ENCODE peak calls at places on chromosomes 3 and 15, in four cellular contexts. I, T, N and C are unnamed samples.

GRCh38 chr3:134485075-134485536 is 679 bp downstream of the ANAPC13 start:
- DNase-seq in I (no peak), T (peak), N (peak), C (peak)

GRCh38 chr15:63473999-63474809 is 30.2 kb upstream of the USP3 start:
- DNase-seq in I (peak), T (peak), N (peak), C (peak)

GRCh38 chr3:108301695-108302404 is 5.5 kb downstream of the HHLA2 start:
- DNase-seq in I (no peak), T (no peak), N (peak), C (no peak)

GRCh38 chr3:178385280-178385952 is 150.8 kb upstream of the KCNMB2 start:
- DNase-seq in I (peak), T (no peak), N (peak), C (peak)

GRCh38 chr3:197202694-197203093 is 95.7 kb downstream of the DLG1 start:
- DNase-seq in I (no peak), T (no peak), N (no peak), C (no peak)

GRCh38 chr15:70376929-70377691 is 279.4 kb upstream of the TLE3 start:
- DNase-seq in I (peak), T (peak), N (peak), C (peak)

GRCh38 chr3:45994661-45995369 is 809 bp downstream of the FYCO1 start:
- DNase-seq in I (no peak), T (peak), N (peak), C (no peak)

GRCh38 chr3:131470377-131470776 is 32.4 kb downstream of the MRPL3 start:
- DNase-seq in I (no peak), T (no peak), N (no peak), C (no peak)

GRCh38 chr15:72751751-72752455 is 31.7 kb downstream of the ADPGK start:
- DNase-seq in I (peak), T (no peak), N (peak), C (no peak)

GRCh38 chr3:87848003-87848402 is 210.8 kb downstream of the CGGBP1 start:
- DNase-seq in I (no peak), T (no peak), N (no peak), C (no peak)

GRCh38 chr3:169812844-169813677 is at the start of the genes LRRC34 and LRRIQ4:
- DNase-seq in I (peak), T (peak), N (peak), C (peak)

GRCh38 chr15:42994546-42994945 is 74.0 kb upstream of the TTBK2 start:
- DNase-seq in I (peak), T (no peak), N (peak), C (peak)

GRCh38 chr15:56844892-56845291 is 73.6 kb upstream of the TCF12 start:
- DNase-seq in I (no peak), T (no peak), N (no peak), C (no peak)

GRCh38 chr3:73614385-73614784 is 10.4 kb downstream of the PDZRN3 start:
- DNase-seq in I (peak), T (peak), N (peak), C (peak)

GRCh38 chr15:67945951-67946700 is 106.3 kb upstream of the RNU6-1 start:
- DNase-seq in I (peak), T (no peak), N (no peak), C (peak)

GRCh38 chr3:71172951-71173350 is 410.6 kb downstream of the FOXP1 start:
- DNase-seq in I (peak), T (no peak), N (peak), C (peak)

GRCh38 chr3:149163066-149163465 is 33.6 kb downstream of the HPS3 start:
- DNase-seq in I (no peak), T (no peak), N (no peak), C (no peak)

GRCh38 chr3:29426302-29427226 is 145.7 kb downstream of the RBMS3 start:
- DNase-seq in I (no peak), T (no peak), N (no peak), C (no peak)

GRCh38 chr3:100352296-100353178 is 18.0 kb downstream of the NIT2 start:
- DNase-seq in I (no peak), T (no peak), N (no peak), C (no peak)
- H3K4me3 ChIP-seq in I (no peak), T (no peak), N (no peak), C (no peak)

GRCh38 chr15:93253656-93254055 is 164.6 kb upstream of the RGMA start:
- DNase-seq in I (no peak), T (no peak), N (no peak), C (no peak)

GRCh38 chr15:93250212-93250611 is 161.2 kb upstream of the RGMA start:
- DNase-seq in I (no peak), T (no peak), N (no peak), C (no peak)

GRCh38 chr15:93250905-93251304 is 161.9 kb upstream of the RGMA start:
- DNase-seq in I (no peak), T (no peak), N (no peak), C (no peak)

GRCh38 chr15:93249599-93249998 is 160.6 kb upstream of the RGMA start:
- DNase-seq in I (no peak), T (no peak), N (no peak), C (no peak)

DNA sequence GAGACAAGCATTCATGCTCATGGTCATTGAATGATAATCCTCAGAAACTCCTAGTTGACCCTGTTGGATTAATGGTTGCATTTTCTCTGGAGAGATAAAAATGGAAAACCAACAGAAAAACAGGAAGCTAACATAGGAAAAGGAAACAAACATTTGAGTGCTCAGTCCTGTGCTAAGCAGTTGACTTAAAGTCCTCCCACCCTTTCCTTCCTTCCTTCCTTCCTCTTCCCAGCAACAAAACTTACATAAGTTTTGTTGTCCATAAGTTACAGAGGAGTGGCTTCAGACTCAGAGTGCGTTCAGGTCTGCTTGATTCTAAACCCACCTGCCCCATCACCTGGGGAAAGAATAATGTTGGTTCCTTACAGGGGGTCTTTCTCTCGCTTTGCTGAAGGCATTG is 163.8 kb upstream of the RGMA start:
- DNase-seq in I (no peak), T (no peak), N (no peak), C (no peak)
- H3K4me3 ChIP-seq in I (no peak), T (no peak), N (no peak), C (no peak)

GRCh38 chr3:102179321-102180290 is 255.2 kb upstream of the ZPLD1 start:
- DNase-seq in I (peak), T (no peak), N (peak), C (no peak)
- H3K4me3 ChIP-seq in I (no peak), T (no peak), N (no peak), C (no peak)

DNA sequence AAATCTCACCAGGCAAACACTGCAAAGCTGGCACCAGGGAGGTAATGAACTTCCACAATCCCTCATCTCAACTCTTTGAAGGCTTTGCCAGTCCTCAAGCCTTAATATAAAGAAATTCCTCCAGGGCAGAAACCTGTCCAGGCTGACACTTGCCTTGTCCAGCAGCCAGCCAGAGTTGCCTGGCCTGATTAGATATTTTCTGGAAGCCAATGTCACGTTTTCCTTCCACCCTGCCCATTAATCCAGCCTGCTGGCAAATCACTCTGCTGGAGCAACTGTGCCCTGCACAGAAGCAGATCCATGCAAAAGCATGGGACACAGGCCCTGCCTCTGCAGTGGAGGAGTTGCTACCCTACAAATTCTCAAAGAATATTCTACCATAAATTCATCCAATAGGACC is 56.5 kb downstream of the HEG1 start:
- DNase-seq in I (no peak), T (no peak), N (no peak), C (no peak)
- H3K4me3 ChIP-seq in I (no peak), T (no peak), N (no peak), C (no peak)

GRCh38 chr15:60001642-60002527 is 2.2 kb upstream of the FOXB1 start:
- DNase-seq in I (no peak), T (no peak), N (no peak), C (no peak)
- H3K4me3 ChIP-seq in I (no peak), T (no peak), N (no peak), C (no peak)

GRCh38 chr3:114213669-114214541 is 23.5 kb downstream of the ZNF80 start:
- DNase-seq in I (peak), T (peak), N (peak), C (peak)
- H3K4me3 ChIP-seq in I (peak), T (peak), N (peak), C (peak)

DNA sequence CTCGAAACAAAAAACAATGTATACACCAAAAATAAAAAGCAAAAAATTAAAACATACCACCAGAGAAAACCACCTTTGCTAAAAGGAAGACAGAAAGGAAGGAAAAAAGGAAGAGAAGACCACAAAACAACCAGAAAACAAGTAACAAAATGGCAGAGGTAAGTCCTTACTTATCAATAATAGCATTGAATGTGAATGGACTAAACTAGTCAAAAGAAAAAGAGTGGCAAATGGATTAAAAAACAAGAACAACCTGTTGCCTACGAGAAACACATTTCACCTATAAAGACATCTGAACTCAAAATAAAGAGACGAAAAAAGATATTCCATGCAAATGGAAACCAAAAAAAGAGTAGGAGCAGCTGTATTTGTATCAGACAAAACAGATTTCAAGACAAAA is 22.2 kb downstream of the PDCD10 start:
- DNase-seq in I (no peak), T (no peak), N (no peak), C (no peak)
- H3K4me3 ChIP-seq in I (no peak), T (no peak), N (no peak), C (no peak)

GRCh38 chr3:34483290-34483887 is 685.0 kb downstream of the PDCD6IP start:
- DNase-seq in I (peak), T (no peak), N (peak), C (no peak)
- H3K4me3 ChIP-seq in I (no peak), T (no peak), N (no peak), C (no peak)

GRCh38 chr15:92914768-92915221 is 14.7 kb downstream of the CHD2 start:
- DNase-seq in I (no peak), T (no peak), N (peak), C (no peak)

GRCh38 chr15:92915766-92916435 is 15.8 kb downstream of the CHD2 start:
- DNase-seq in I (peak), T (no peak), N (no peak), C (no peak)

GRCh38 chr15:92921215-92922131 is 21.3 kb downstream of the CHD2 start:
- DNase-seq in I (peak), T (no peak), N (peak), C (peak)

GRCh38 chr15:92920595-92921169 is 20.6 kb downstream of the CHD2 start:
- DNase-seq in I (no peak), T (no peak), N (no peak), C (no peak)

DNA sequence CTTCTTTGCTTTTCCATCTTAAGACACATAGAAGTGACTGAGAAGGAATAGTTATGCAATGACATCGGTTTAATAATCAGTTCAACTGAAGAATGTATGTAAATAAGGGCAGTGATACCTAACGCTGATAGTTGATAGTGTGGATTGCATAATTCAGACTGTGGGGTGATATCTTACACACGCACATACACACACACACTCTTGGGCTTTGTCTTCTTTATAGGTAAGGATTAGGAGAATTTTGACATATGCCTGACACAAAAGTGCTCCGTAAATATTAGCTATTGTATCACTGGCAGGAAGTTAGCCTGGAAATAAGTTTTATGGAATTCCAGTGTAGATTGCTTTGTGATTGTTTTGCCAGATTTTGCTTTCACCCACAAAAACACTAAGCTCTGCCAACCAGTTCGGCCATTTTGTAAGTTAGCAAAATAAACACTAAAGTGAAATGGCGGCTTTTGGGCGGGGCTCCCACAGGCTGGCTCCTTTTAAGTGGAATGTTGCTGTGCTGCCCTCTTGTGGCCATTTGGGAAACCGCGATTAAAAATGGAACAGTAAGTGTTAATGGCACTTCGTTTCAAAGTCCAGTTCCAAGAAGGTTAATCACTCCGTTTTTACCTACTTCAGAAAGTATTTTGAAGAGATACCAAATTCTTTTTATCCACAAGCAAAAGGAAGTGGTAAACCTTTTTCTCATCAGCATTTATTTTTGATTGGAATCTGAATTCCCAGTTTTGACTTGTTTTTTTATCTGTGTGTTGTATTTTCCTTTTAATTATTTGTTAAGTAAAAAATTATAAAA is 17.7 kb downstream of the CHD2 start:
- DNase-seq in I (peak), T (peak), N (peak), C (peak)
- H3K4me3 ChIP-seq in I (no peak), T (peak), N (peak), C (no peak)

GRCh38 chr3:37456791-37457190 is 282.4 kb upstream of the LRRFIP2 start:
- DNase-seq in I (no peak), T (no peak), N (peak), C (no peak)
- H3K4me3 ChIP-seq in I (no peak), T (peak), N (no peak), C (no peak)